ENCODE peak calls at places on chromosomes 7 and 10, in four cellular contexts. One of them, this sample, is unnamed.

GRCh38 chr7:75756340-75757297 is 15.4 kb downstream of the CCL26 start:
- DNase-seq in fibroblast of lung: peak
- DNase-seq in ovary: no peak
- DNase-seq in HFFc6: no peak
- DNase-seq in this sample: no peak

GRCh38 chr10:93495654-93496321 is 624 bp upstream of the CEP55 start:
- DNase-seq in fibroblast of lung: peak
- DNase-seq in ovary: peak
- DNase-seq in HFFc6: no peak
- DNase-seq in this sample: no peak

GRCh38 chr10:54402576-54402975 is 398.5 kb downstream of the PCDH15 start:
- DNase-seq in fibroblast of lung: peak
- DNase-seq in ovary: no peak
- DNase-seq in HFFc6: no peak
- DNase-seq in this sample: peak

GRCh38 chr10:50919010-50919409 is 33.6 kb upstream of the A1CF start:
- DNase-seq in fibroblast of lung: no peak
- DNase-seq in ovary: no peak
- DNase-seq in HFFc6: no peak
- DNase-seq in this sample: no peak

GRCh38 chr10:102246261-102246660 is 929 bp downstream of the GBF1 start:
- DNase-seq in fibroblast of lung: no peak
- DNase-seq in ovary: no peak
- DNase-seq in HFFc6: peak
- DNase-seq in this sample: no peak

GRCh38 chr10:93068411-93069244 is 5.1 kb upstream of the CYP26A1 start:
- DNase-seq in fibroblast of lung: peak
- DNase-seq in ovary: no peak
- DNase-seq in HFFc6: no peak
- DNase-seq in this sample: no peak

GRCh38 chr10:86535057-86535882 is 13.7 kb upstream of the WAPL start:
- DNase-seq in fibroblast of lung: peak
- DNase-seq in ovary: peak
- DNase-seq in HFFc6: no peak
- DNase-seq in this sample: peak

GRCh38 chr7:100670074-100670473 is 3.5 kb upstream of the GNB2 start:
- DNase-seq in fibroblast of lung: no peak
- DNase-seq in ovary: no peak
- DNase-seq in HFFc6: no peak
- DNase-seq in this sample: no peak

GRCh38 chr7:111676811-111677210 is 114.5 kb upstream of the IMMP2L start:
- DNase-seq in fibroblast of lung: no peak
- DNase-seq in ovary: no peak
- DNase-seq in HFFc6: no peak
- DNase-seq in this sample: no peak

GRCh38 chr10:3848768-3849643 is 64.0 kb upstream of the KLF6 start:
- DNase-seq in fibroblast of lung: peak
- DNase-seq in ovary: no peak
- DNase-seq in HFFc6: peak
- DNase-seq in this sample: no peak

GRCh38 chr10:6423004-6423403 is 157.1 kb downstream of the PRKCQ start:
- DNase-seq in fibroblast of lung: no peak
- DNase-seq in ovary: no peak
- DNase-seq in HFFc6: no peak
- DNase-seq in this sample: no peak

GRCh38 chr10:12631216-12631615 is 281.9 kb downstream of the CAMK1D start:
- DNase-seq in fibroblast of lung: peak
- DNase-seq in ovary: no peak
- DNase-seq in HFFc6: no peak
- DNase-seq in this sample: no peak

GRCh38 chr10:29374162-29374561 is 85.3 kb downstream of the LYZL1 start:
- DNase-seq in fibroblast of lung: no peak
- DNase-seq in ovary: no peak
- DNase-seq in HFFc6: no peak
- DNase-seq in this sample: no peak

GRCh38 chr10:88830643-88831277 is 20.9 kb downstream of the ANKRD22 start:
- DNase-seq in fibroblast of lung: no peak
- DNase-seq in ovary: no peak
- DNase-seq in HFFc6: no peak
- DNase-seq in this sample: no peak

GRCh38 chr10:83522881-83523386 is 616.4 kb upstream of the GHITM start:
- DNase-seq in fibroblast of lung: no peak
- DNase-seq in ovary: no peak
- DNase-seq in HFFc6: no peak
- DNase-seq in this sample: no peak

GRCh38 chr7:2116086-2116810 is 116.5 kb downstream of the MAD1L1 start:
- DNase-seq in fibroblast of lung: peak
- DNase-seq in ovary: no peak
- DNase-seq in HFFc6: no peak
- DNase-seq in this sample: no peak

GRCh38 chr10:12165992-12166775 is 29.5 kb downstream of the NUDT5 start:
- DNase-seq in fibroblast of lung: no peak
- DNase-seq in ovary: no peak
- DNase-seq in HFFc6: no peak
- DNase-seq in this sample: no peak

GRCh38 chr7:45884136-45884535 is 4.2 kb upstream of the IGFBP1 start:
- DNase-seq in fibroblast of lung: no peak
- DNase-seq in ovary: no peak
- DNase-seq in HFFc6: no peak
- DNase-seq in this sample: no peak

GRCh38 chr10:31875608-31876007 is 53.0 kb downstream of the ARHGAP12 start:
- DNase-seq in fibroblast of lung: no peak
- DNase-seq in ovary: no peak
- DNase-seq in HFFc6: no peak
- DNase-seq in this sample: no peak

GRCh38 chr10:6269953-6270867 is 67.5 kb downstream of the PFKFB3 start:
- DNase-seq in fibroblast of lung: no peak
- DNase-seq in ovary: no peak
- DNase-seq in HFFc6: no peak
- DNase-seq in this sample: no peak

GRCh38 chr7:78047800-78048199 is 249.2 kb downstream of the PHTF2 start:
- DNase-seq in fibroblast of lung: no peak
- DNase-seq in ovary: no peak
- DNase-seq in HFFc6: no peak
- DNase-seq in this sample: no peak

GRCh38 chr10:13678444-13678843 is 91.7 kb downstream of the PRPF18 start:
- DNase-seq in fibroblast of lung: no peak
- DNase-seq in ovary: no peak
- DNase-seq in HFFc6: no peak
- DNase-seq in this sample: no peak

GRCh38 chr10:131655101-131655849 is 245.5 kb upstream of the PPP2R2D start:
- DNase-seq in fibroblast of lung: no peak
- DNase-seq in ovary: no peak
- DNase-seq in HFFc6: no peak
- DNase-seq in this sample: no peak

GRCh38 chr7:142327555-142327954 is 69.7 kb upstream of the PRSS58 start:
- DNase-seq in fibroblast of lung: no peak
- DNase-seq in ovary: no peak
- DNase-seq in HFFc6: no peak
- DNase-seq in this sample: no peak

GRCh38 chr7:142892941-142893340 is 7.4 kb upstream of the TRPV6 start:
- DNase-seq in fibroblast of lung: no peak
- DNase-seq in ovary: no peak
- DNase-seq in HFFc6: no peak
- DNase-seq in this sample: no peak

GRCh38 chr10:30671011-30671616 is 41.6 kb upstream of the LYZL2 start:
- DNase-seq in fibroblast of lung: peak
- DNase-seq in ovary: no peak
- DNase-seq in HFFc6: peak
- DNase-seq in this sample: peak

GRCh38 chr7:137402535-137403258 is 59.2 kb upstream of the PTN start:
- DNase-seq in fibroblast of lung: no peak
- DNase-seq in ovary: no peak
- DNase-seq in HFFc6: no peak
- DNase-seq in this sample: no peak

GRCh38 chr7:142098004-142098403 is 13.5 kb upstream of the MGAM2 start:
- DNase-seq in fibroblast of lung: no peak
- DNase-seq in ovary: no peak
- DNase-seq in HFFc6: no peak
- DNase-seq in this sample: no peak

DNA sequence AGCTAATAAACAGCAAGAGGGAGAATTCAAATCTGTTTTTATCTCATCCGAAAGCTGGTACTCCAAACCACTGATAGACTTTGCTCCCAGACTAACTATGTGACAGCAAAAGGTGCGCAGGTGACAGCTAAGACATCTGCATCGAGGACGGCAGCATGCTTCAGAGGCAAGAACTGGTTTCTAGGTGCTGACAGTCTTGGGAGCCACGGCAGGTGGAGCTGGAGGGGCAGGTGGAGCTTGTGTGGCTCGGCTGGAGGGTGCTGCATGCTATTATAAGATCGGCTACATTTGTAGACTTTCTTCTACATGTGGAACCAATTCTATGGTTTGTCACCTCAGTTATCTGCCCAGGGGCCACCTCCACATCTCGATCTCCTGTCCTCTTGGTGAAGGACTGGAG is 21.8 kb upstream of the MMP21 start:
- DNase-seq in fibroblast of lung: no peak
- DNase-seq in ovary: no peak
- DNase-seq in HFFc6: no peak
- DNase-seq in this sample: no peak
- TF ChIP-seq CTCF in fibroblast of lung: no peak
- TF ChIP-seq CTCF in ovary: no peak
- TF ChIP-seq CTCF in HFFc6: no peak
- TF ChIP-seq CTCF in this sample: no peak

DNA sequence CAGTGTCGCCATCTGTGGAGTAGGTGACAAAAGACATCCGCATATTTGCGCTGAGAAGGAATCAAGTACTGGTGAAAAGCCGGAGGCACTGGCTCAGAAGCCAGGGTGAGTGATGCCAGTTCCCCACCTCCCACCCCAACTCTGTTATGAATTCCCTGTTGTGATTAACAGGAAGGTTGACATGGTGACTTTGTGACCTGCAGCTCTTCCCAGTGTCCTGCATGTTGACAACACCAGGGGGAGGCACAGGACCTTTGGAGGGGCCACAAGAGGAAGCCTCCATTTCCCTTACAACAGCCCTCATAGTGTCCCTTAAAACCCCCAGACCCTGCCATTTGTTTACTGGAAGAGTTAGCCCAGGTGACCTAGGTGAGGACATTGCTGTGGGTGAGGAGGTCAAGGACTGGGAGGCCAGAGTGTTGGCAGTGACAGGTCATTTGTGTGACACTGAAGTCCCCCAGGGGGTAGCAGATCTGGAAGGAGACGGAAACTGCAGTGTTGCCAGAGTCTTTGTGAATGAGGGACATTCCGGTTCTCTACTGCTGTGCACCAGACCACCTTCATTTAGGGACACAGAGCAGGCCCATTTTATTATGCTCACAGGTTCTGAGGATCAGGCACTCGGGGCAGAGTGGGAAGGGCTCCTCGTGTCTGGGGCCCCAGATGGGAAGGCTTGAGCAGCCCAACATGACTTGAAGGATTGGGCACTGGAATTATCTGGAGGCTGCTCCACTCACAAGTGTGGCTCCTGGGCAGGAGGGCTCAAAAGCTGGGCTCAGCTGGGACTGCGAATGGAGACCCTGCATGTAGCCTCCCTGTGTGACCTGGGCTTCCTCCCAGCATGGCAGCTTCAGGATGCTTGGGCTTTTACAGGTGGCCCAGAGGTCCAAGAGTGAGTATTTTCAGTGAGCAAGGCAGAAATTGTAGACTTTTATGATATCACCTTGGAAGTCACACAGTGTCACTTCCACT is 13.0 kb upstream of the ANTXRL start:
- DNase-seq in fibroblast of lung: no peak
- DNase-seq in ovary: peak
- DNase-seq in HFFc6: no peak
- DNase-seq in this sample: no peak
- TF ChIP-seq CTCF in fibroblast of lung: no peak
- TF ChIP-seq CTCF in ovary: no peak
- TF ChIP-seq CTCF in HFFc6: peak
- TF ChIP-seq CTCF in this sample: no peak

DNA sequence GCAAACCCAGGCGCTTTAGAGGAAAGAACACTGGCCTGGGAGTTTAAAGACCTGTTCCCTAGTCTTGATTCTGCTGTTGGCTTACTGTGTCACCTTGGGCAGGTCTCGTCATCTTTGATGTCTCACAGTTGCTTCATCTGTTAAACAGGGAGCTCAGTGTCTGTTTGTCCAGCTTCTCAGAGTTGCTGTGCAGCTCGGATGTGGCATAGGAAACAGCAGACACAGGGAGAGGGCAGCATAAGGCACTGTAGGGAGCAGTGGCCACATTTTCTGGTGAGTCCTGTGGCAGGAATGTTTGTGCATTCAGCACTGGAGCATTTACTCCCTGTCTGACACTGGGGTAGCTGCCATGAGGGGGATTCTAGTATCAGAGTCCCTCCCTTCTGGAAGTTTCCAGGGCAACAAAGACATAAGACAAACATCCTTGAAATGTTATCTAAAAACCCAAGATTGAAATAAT is 2.0 kb downstream of the REPIN1 start:
- DNase-seq in fibroblast of lung: no peak
- DNase-seq in ovary: no peak
- DNase-seq in HFFc6: peak
- DNase-seq in this sample: no peak
- TF ChIP-seq CTCF in fibroblast of lung: no peak
- TF ChIP-seq CTCF in ovary: no peak
- TF ChIP-seq CTCF in HFFc6: peak
- TF ChIP-seq CTCF in this sample: no peak

DNA sequence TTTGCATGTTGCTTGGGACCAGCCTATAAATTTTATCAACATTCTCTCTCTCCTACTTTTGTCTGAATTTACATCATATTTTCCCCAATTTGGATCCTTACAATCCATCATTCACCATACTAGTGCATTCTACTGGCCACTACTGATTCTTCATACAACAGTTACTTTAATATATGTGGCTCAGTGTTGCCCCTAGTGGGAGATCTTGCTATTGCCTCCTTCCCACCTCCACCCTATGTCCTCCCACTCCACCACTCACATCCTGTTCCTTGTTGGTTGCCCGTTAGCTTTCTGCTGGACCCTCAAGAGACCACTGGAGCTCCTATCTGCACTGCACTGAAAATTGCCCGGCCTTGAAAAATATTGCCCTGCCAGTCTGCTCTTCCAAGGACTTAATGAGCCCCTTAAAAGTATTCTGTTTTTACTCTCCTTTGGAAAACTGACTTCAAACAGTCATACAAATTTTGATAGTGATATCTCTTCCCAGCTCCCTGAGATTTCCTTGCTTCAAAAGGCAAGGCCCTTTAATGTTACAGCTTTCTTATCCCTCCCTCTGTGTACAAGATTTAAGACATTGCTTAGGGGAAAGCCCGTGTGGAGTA is 243.2 kb upstream of the TMEM229A start:
- DNase-seq in fibroblast of lung: peak
- DNase-seq in ovary: no peak
- DNase-seq in HFFc6: no peak
- DNase-seq in this sample: no peak
- TF ChIP-seq CTCF in fibroblast of lung: peak
- TF ChIP-seq CTCF in ovary: no peak
- TF ChIP-seq CTCF in HFFc6: no peak
- TF ChIP-seq CTCF in this sample: peak

This sample was measured in Panc1.